ENCODE peak calls at places on chromosomes 12 and 14, in four cellular contexts. G, Z, Q and C are unnamed samples.
A peak's percentile ranks its signal among the peaks of the same experiment; 100 is the strongest.

GRCh38 chr12:119319638-119320037 is 14.9 kb upstream of the CCDC60 start:
- DNase-seq in G (no peak), Z (no peak), Q (no peak), C (no peak)

GRCh38 chr14:68011629-68012028 is 192.1 kb downstream of the RAD51B start:
- DNase-seq in G (no peak), Z (no peak), Q (no peak), C (no peak)

GRCh38 chr14:94624537-94625352 is 12.6 kb downstream of the SERPINA3 start:
- DNase-seq in G (no peak), Z (no peak), Q (no peak), C (no peak)

GRCh38 chr12:19186722-19187661 is 57.5 kb downstream of the PLEKHA5 start:
- DNase-seq in G (no peak), Z (no peak), Q (peak; percentile 45), C (peak; percentile 68)

GRCh38 chr14:29584992-29585391 is 342.7 kb downstream of the PRKD1 start:
- DNase-seq in G (no peak), Z (no peak), Q (peak; percentile 32), C (peak; percentile 3)

GRCh38 chr12:6361834-6362233 is 13.5 kb downstream of the SCNN1A start:
- DNase-seq in G (no peak), Z (no peak), Q (no peak), C (no peak)

GRCh38 chr12:103877288-103877687 is 36.3 kb upstream of the NT5DC3 start:
- DNase-seq in G (no peak), Z (no peak), Q (no peak), C (no peak)

GRCh38 chr14:77198576-77198975 is 17.0 kb downstream of the TMEM63C start:
- DNase-seq in G (no peak), Z (no peak), Q (no peak), C (no peak)

GRCh38 chr12:18747960-18748359 is 10.0 kb downstream of the CAPZA3 start:
- DNase-seq in G (no peak), Z (no peak), Q (no peak), C (peak; percentile 79)

GRCh38 chr14:28754209-28754985 is 12.2 kb upstream of the FOXG1 start:
- DNase-seq in G (no peak), Z (peak; percentile 3), Q (peak; percentile 77), C (no peak)

GRCh38 chr12:116152268-116152667 is 125.2 kb downstream of the MED13L start:
- DNase-seq in G (no peak), Z (no peak), Q (no peak), C (no peak)

GRCh38 chr12:16198884-16199283 is 78.6 kb downstream of the SLC15A5 start:
- DNase-seq in G (peak; percentile 47), Z (peak; percentile 39), Q (no peak), C (no peak)

GRCh38 chr12:132094269-132094891 is 49.7 kb downstream of the DDX51 start:
- DNase-seq in G (no peak), Z (no peak), Q (no peak), C (no peak)

GRCh38 chr12:33205986-33206385 is 233.6 kb downstream of the SYT10 start:
- DNase-seq in G (no peak), Z (no peak), Q (no peak), C (no peak)

GRCh38 chr12:14505626-14506596 is 61.8 kb downstream of the PLBD1 start:
- DNase-seq in G (no peak), Z (no peak), Q (no peak), C (no peak)

GRCh38 chr12:115012861-115013667 is 329.1 kb upstream of the TBX3 start:
- DNase-seq in G (no peak), Z (no peak), Q (no peak), C (no peak)

GRCh38 chr14:103538291-103539055 is 9.5 kb downstream of the TRMT61A start:
- DNase-seq in G (no peak), Z (no peak), Q (no peak), C (no peak)

GRCh38 chr12:29921307-29921706 is 137.6 kb upstream of the TMTC1 start:
- DNase-seq in G (no peak), Z (no peak), Q (peak; percentile 5), C (no peak)

GRCh38 chr14:65277580-65278270 is 134.8 kb upstream of the FUT8 start:
- DNase-seq in G (no peak), Z (no peak), Q (no peak), C (no peak)

GRCh38 chr12:101761347-101761746 is 22.1 kb upstream of the SYCP3 start:
- DNase-seq in G (no peak), Z (no peak), Q (no peak), C (no peak)

GRCh38 chr12:132040906-132041606 is 91.3 kb downstream of the EP400 start:
- DNase-seq in G (no peak), Z (no peak), Q (no peak), C (no peak)

GRCh38 chr14:57492859-57493258 is 798 bp downstream of the CCDC198 start:
- DNase-seq in G (no peak), Z (no peak), Q (peak; percentile 22), C (no peak)

GRCh38 chr14:28121512-28122297 is 644.9 kb upstream of the FOXG1 start:
- DNase-seq in G (no peak), Z (no peak), Q (no peak), C (peak; percentile 58)

GRCh38 chr12:57584050-57584449 is 6.9 kb upstream of the PIP4K2C start:
- DNase-seq in G (no peak), Z (no peak), Q (no peak), C (no peak)

GRCh38 chr12:67638694-67639093 is 9.9 kb upstream of the DYRK2 start:
- DNase-seq in G (no peak), Z (no peak), Q (no peak), C (no peak)

DNA sequence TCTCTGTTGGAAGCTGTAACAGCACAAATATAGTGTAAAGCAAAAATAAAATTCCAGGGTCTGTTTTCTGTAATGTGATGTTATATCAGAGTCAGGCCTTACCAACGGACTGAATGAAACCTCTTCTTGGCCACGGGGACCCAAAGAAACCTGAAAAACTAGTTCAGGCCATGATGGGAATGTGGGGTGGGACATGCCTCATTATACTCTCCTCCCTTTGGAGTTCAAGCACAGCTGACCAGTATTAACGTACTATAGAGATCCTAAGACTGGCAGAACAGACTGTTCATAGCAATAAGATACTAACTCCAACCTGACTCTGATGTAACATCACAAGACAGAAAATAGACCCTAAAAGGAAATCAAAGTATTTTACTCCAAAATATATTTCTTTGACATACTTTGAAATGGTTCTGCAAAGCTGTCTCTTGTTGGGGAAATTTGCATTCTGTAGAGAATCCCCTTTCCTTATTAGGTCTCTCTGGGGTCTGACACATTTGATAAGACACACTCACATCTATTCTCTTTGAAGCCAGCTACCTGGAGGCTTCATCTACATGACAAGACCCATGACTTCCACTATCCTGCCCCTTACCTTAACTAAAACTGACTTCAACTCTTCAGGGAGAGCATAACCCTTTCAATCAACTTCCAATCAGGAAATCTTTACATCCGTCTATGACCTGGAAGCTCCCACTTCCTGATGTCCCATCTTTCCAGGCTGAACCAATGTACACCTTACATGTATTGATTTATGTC is 444.6 kb downstream of the SOX5 start:
- DNase-seq in G (no peak), Z (no peak), Q (no peak), C (no peak)
- TF ChIP-seq YY1 in G (no peak), Z (no peak), Q (no peak), C (no peak)

DNA sequence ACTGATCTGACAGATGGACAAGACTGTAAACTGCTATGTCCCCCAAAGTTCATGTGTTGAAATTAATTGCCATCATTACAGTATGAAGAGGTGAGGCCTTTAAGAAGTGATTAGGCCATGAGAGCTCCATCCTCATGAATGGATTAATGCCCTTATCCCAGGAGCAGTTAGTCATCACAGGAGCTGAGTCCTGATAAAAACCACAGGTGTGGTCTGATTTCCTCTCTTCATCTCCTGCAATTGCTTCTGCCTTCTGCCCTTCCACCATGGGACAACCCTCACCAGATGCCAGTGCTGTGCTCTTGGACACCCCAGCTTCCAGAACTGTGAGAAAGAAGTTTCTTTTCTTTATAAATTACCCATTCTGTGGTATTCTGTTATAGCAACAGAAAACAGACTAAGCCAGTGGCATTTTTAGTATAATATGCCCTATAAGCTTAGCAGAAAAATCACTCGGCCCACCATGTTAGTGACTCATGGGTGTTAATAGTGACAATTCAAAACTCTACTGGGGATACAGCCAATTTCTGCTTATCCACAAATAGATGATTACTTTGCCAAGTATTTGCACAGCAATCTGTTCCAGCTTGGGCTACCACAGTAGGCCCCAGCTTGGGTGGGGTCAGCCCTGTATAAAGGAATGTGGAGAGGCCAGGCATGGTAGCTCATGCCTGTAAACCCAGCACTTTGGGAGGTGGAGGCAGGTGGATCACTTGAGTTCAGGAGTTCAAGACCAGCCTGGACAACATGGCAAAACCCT is 129.0 kb upstream of the BCL2L14 start:
- DNase-seq in G (no peak), Z (no peak), Q (no peak), C (no peak)
- TF ChIP-seq SUZ12 in G (no peak), Z (no peak), Q (no peak), C (no peak)

GRCh38 chr14:52349731-52350130 is 35.6 kb downstream of the PTGER2 start:
- DNase-seq in G (no peak), Z (no peak), Q (no peak), C (no peak)

GRCh38 chr14:52351561-52352491 is 37.7 kb downstream of the PTGER2 start:
- DNase-seq in G (no peak), Z (peak; percentile 19), Q (no peak), C (no peak)

GRCh38 chr14:52350445-52350844 is 36.3 kb downstream of the PTGER2 start:
- DNase-seq in G (no peak), Z (no peak), Q (no peak), C (no peak)

GRCh38 chr14:52352546-52352945 is 38.4 kb downstream of the PTGER2 start:
- DNase-seq in G (no peak), Z (no peak), Q (no peak), C (no peak)

GRCh38 chr14:52351191-52351560 is 37.1 kb downstream of the PTGER2 start:
- DNase-seq in G (no peak), Z (no peak), Q (no peak), C (no peak)
- H3K4me1 ChIP-seq in G (no peaks in the 10 kb centered on the region), Z (no peaks in the 10 kb centered on the region), Q (peaks cover 7% of the 10 kb centered on the region), C (no peaks in the 10 kb centered on the region)

GRCh38 chr12:2970744-2971143 is 11.5 kb downstream of the TEAD4 start:
- DNase-seq in G (no peak), Z (no peak), Q (no peak), C (no peak)
- TF ChIP-seq YY1 in G (no peak), Z (no peak), Q (no peak), C (no peak)

GRCh38 chr12:4031703-4032291 is 158.6 kb upstream of the PARP11 start:
- DNase-seq in G (no peak), Z (no peak), Q (no peak), C (peak; percentile 60)
- TF ChIP-seq SUZ12 in G (no peak), Z (no peak), Q (no peak), C (no peak)

GRCh38 chr12:2070440-2071045 is 17.8 kb downstream of the CACNA1C start:
- DNase-seq in G (no peak), Z (no peak), Q (no peak), C (no peak)
- H3K4me1 ChIP-seq in G (no peaks in the 10 kb centered on the region), Z (no peaks in the 10 kb centered on the region), Q (no peaks in the 10 kb centered on the region), C (no peaks in the 10 kb centered on the region)

GRCh38 chr14:73758392-73759182 is 44.4 kb upstream of the PNMA1 start:
- DNase-seq in G (peak; percentile 90), Z (no peak), Q (peak; percentile 71), C (peak; percentile 57)
- TF ChIP-seq YY1 in G (no peak), Z (peak; percentile 29), Q (no peak), C (no peak)

DNA sequence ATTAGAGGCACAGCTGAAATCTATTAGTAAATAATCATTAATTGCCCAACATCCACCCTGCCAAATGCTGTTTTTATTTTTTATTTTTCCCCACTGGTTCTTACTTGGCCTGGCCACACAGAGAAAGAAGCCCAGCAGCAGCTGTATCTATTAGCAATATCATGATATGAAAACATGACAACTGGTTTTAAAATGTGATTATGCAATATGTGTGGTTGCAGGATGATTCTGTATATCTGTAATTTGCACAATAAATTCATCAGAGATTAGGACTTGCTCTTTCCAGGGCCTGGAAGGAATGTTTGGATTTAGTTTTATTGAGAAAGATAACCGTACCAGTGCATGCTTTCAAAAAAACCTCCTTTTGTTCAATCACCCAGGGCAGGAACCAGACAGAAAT is 44.9 kb downstream of the SIX6 start:
- DNase-seq in G (no peak), Z (no peak), Q (no peak), C (no peak)
- TF ChIP-seq SUZ12 in G (no peak), Z (no peak), Q (no peak), C (no peak)